ENCODE peak calls at places on chromosome X, in eight cellular contexts. One of them, this sample, is unnamed.
A peak's percentile ranks its signal among the peaks of the same experiment; 100 is the strongest.

GRCh38 chrX:154401918-154402621 is 3.9 kb downstream of the RPL10 start:
- DNase-seq in left ventricle myocardium inferior: no peak
- DNase-seq in body of pancreas: peak; percentile 36
- DNase-seq in HCT116: no peak
- DNase-seq in H7: no peak
- DNase-seq in CD4-positive, alpha-beta T cell: no peak
- DNase-seq in GM23248: no peak
- DNase-seq in left lung: no peak
- DNase-seq in this sample: no peak

GRCh38 chrX:136115124-136115908 is 32.0 kb upstream of the FHL1 start:
- DNase-seq in left lung: no peak
- DNase-seq in body of pancreas: no peak
- DNase-seq in left ventricle myocardium inferior: no peak
- DNase-seq in HCT116: no peak
- DNase-seq in GM23248: peak; percentile 46
- DNase-seq in H7: no peak
- DNase-seq in CD4-positive, alpha-beta T cell: no peak
- DNase-seq in this sample: no peak

GRCh38 chrX:22314211-22314610 is 41.5 kb downstream of the CBLL2 start:
- DNase-seq in HCT116: no peak
- DNase-seq in left ventricle myocardium inferior: no peak
- DNase-seq in H7: no peak
- DNase-seq in body of pancreas: no peak
- DNase-seq in GM23248: no peak
- DNase-seq in CD4-positive, alpha-beta T cell: no peak
- DNase-seq in left lung: no peak
- DNase-seq in this sample: peak; percentile 21

GRCh38 chrX:47283015-47283771 is 50.4 kb downstream of the USP11 start:
- DNase-seq in CD4-positive, alpha-beta T cell: no peak
- DNase-seq in GM23248: peak; percentile 81
- DNase-seq in HCT116: no peak
- DNase-seq in left lung: no peak
- DNase-seq in left ventricle myocardium inferior: no peak
- DNase-seq in body of pancreas: no peak
- DNase-seq in H7: no peak
- DNase-seq in this sample: no peak

GRCh38 chrX:9562851-9563250 is 98.0 kb downstream of the TBL1X start:
- DNase-seq in GM23248: peak; percentile 84
- DNase-seq in CD4-positive, alpha-beta T cell: no peak
- DNase-seq in body of pancreas: no peak
- DNase-seq in left ventricle myocardium inferior: no peak
- DNase-seq in HCT116: no peak
- DNase-seq in left lung: no peak
- DNase-seq in H7: no peak
- DNase-seq in this sample: no peak

GRCh38 chrX:43644124-43644701 is 11.9 kb upstream of the MAOA start:
- DNase-seq in HCT116: no peak
- DNase-seq in left lung: no peak
- DNase-seq in body of pancreas: no peak
- DNase-seq in GM23248: peak; percentile 78
- DNase-seq in H7: no peak
- DNase-seq in CD4-positive, alpha-beta T cell: no peak
- DNase-seq in left ventricle myocardium inferior: no peak
- DNase-seq in this sample: no peak

GRCh38 chrX:129577473-129577872 is 37.4 kb downstream of the OCRL start:
- DNase-seq in body of pancreas: no peak
- DNase-seq in left ventricle myocardium inferior: no peak
- DNase-seq in HCT116: no peak
- DNase-seq in GM23248: peak; percentile 91
- DNase-seq in CD4-positive, alpha-beta T cell: no peak
- DNase-seq in H7: no peak
- DNase-seq in left lung: no peak
- DNase-seq in this sample: peak; percentile 23

GRCh38 chrX:43813898-43814297 is 68.4 kb downstream of the MAOB start:
- DNase-seq in CD4-positive, alpha-beta T cell: no peak
- DNase-seq in GM23248: peak; percentile 14
- DNase-seq in left ventricle myocardium inferior: no peak
- DNase-seq in left lung: no peak
- DNase-seq in HCT116: peak; percentile 10
- DNase-seq in body of pancreas: no peak
- DNase-seq in H7: peak; percentile 21
- DNase-seq in this sample: peak; percentile 40

GRCh38 chrX:53251307-53251706 is 26.3 kb upstream of the KDM5C start:
- DNase-seq in GM23248: no peak
- DNase-seq in left ventricle myocardium inferior: no peak
- DNase-seq in left lung: no peak
- DNase-seq in CD4-positive, alpha-beta T cell: no peak
- DNase-seq in HCT116: no peak
- DNase-seq in H7: no peak
- DNase-seq in body of pancreas: no peak
- DNase-seq in this sample: no peak

GRCh38 chrX:16212436-16212835 is 45.2 kb downstream of the MAGEB17 start:
- DNase-seq in HCT116: peak; percentile 7
- DNase-seq in body of pancreas: peak; percentile 41
- DNase-seq in left ventricle myocardium inferior: no peak
- DNase-seq in CD4-positive, alpha-beta T cell: no peak
- DNase-seq in H7: peak; percentile 19
- DNase-seq in GM23248: peak; percentile 43
- DNase-seq in left lung: no peak
- DNase-seq in this sample: peak; percentile 62

GRCh38 chrX:72123471-72124185 is 8.1 kb downstream of the RTL5 start:
- DNase-seq in GM23248: peak; percentile 22
- DNase-seq in left lung: peak; percentile 58
- DNase-seq in HCT116: no peak
- DNase-seq in body of pancreas: peak; percentile 50
- DNase-seq in left ventricle myocardium inferior: peak; percentile 44
- DNase-seq in H7: peak; percentile 67
- DNase-seq in CD4-positive, alpha-beta T cell: no peak
- DNase-seq in this sample: peak; percentile 96

GRCh38 chrX:5306654-5307121 is 922.0 kb downstream of the NLGN4X start:
- DNase-seq in CD4-positive, alpha-beta T cell: no peak
- DNase-seq in left lung: no peak
- DNase-seq in HCT116: no peak
- DNase-seq in left ventricle myocardium inferior: no peak
- DNase-seq in body of pancreas: no peak
- DNase-seq in H7: no peak
- DNase-seq in GM23248: no peak
- DNase-seq in this sample: peak; percentile 14

GRCh38 chrX:97027384-97027922 is 143.7 kb downstream of the RPA4 start:
- DNase-seq in left lung: no peak
- DNase-seq in CD4-positive, alpha-beta T cell: no peak
- DNase-seq in HCT116: no peak
- DNase-seq in H7: peak; percentile 11
- DNase-seq in body of pancreas: no peak
- DNase-seq in left ventricle myocardium inferior: no peak
- DNase-seq in GM23248: no peak
- DNase-seq in this sample: peak; percentile 5

GRCh38 chrX:115906276-115906675 is 264.3 kb upstream of the AGTR2 start:
- DNase-seq in H7: peak; percentile 14
- DNase-seq in GM23248: no peak
- DNase-seq in body of pancreas: no peak
- DNase-seq in HCT116: no peak
- DNase-seq in left ventricle myocardium inferior: no peak
- DNase-seq in CD4-positive, alpha-beta T cell: no peak
- DNase-seq in left lung: no peak
- DNase-seq in this sample: no peak

GRCh38 chrX:104854188-104854587 is 288.2 kb downstream of the IL1RAPL2 start:
- DNase-seq in CD4-positive, alpha-beta T cell: no peak
- DNase-seq in left ventricle myocardium inferior: no peak
- DNase-seq in GM23248: no peak
- DNase-seq in body of pancreas: no peak
- DNase-seq in H7: no peak
- DNase-seq in left lung: no peak
- DNase-seq in HCT116: no peak
- DNase-seq in this sample: no peak

GRCh38 chrX:68186552-68187262 is 246.6 kb downstream of the OPHN1 start:
- DNase-seq in CD4-positive, alpha-beta T cell: no peak
- DNase-seq in left lung: no peak
- DNase-seq in H7: no peak
- DNase-seq in GM23248: peak; percentile 30
- DNase-seq in left ventricle myocardium inferior: no peak
- DNase-seq in body of pancreas: no peak
- DNase-seq in HCT116: no peak
- DNase-seq in this sample: peak; percentile 0

GRCh38 chrX:154021131-154021611 is 1.5 kb upstream of the IRAK1 start:
- DNase-seq in H7: peak; percentile 43
- DNase-seq in HCT116: no peak
- DNase-seq in left lung: no peak
- DNase-seq in body of pancreas: no peak
- DNase-seq in left ventricle myocardium inferior: no peak
- DNase-seq in GM23248: peak; percentile 84
- DNase-seq in CD4-positive, alpha-beta T cell: no peak
- DNase-seq in this sample: peak; percentile 73

DNA sequence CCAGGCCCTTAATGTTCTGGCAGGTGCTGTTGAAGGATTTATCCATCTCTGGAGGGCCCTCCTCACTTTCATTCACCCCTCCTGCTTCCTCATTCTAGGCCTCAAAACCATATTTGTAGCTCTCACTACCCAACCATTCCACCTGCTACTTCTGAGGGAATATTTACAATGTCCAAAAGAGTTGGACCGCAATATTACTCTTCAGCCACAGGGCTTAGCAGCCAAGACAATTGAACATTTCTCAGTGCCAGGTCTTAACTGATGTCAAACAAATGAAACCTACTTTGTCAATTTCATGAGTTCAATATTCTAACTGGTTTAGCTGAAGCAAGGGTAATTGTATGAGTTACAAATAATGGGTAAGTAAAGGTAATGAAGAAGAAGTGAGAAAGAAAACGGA is 113.2 kb downstream of the ENOX2 start:
- DNase-seq in body of pancreas: no peak
- DNase-seq in left ventricle myocardium inferior: no peak
- DNase-seq in CD4-positive, alpha-beta T cell: no peak
- DNase-seq in GM23248: no peak
- DNase-seq in HCT116: no peak
- DNase-seq in left lung: no peak
- DNase-seq in H7: no peak
- DNase-seq in this sample: no peak
- H3K27me3 ChIP-seq in body of pancreas: no peaks in the 10 kb centered on the region
- H3K27me3 ChIP-seq in left ventricle myocardium inferior: no peaks in the 10 kb centered on the region
- H3K27me3 ChIP-seq in CD4-positive, alpha-beta T cell: no peaks in the 10 kb centered on the region
- H3K27me3 ChIP-seq in GM23248: no peaks in the 10 kb centered on the region
- H3K27me3 ChIP-seq in HCT116: no peaks in the 10 kb centered on the region
- H3K27me3 ChIP-seq in left lung: no peaks in the 10 kb centered on the region
- H3K27me3 ChIP-seq in H7: no peaks in the 10 kb centered on the region
- H3K27me3 ChIP-seq in this sample: no peaks in the 10 kb centered on the region

DNA sequence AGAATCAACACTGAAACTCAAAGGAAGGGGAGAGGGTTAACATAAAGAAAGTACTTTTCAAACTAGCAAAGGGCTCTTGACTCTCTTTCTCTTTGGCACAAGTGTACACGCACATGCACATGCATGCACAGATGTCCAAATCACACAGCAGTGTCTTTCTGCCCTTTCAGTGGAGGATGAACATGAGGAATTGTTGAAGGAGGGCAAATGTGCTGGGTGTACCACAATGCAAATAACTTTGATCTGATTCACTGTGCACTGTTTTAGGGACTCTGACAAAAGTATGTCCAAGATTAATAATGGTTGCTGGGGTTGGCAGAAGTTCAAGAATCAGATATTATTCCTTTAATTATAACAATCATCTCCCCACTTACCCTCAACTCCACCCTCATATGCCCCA is 93.8 kb downstream of the GPC4 start:
- DNase-seq in GM23248: peak; percentile 1
- DNase-seq in body of pancreas: no peak
- DNase-seq in CD4-positive, alpha-beta T cell: no peak
- DNase-seq in HCT116: no peak
- DNase-seq in left ventricle myocardium inferior: no peak
- DNase-seq in H7: no peak
- DNase-seq in left lung: no peak
- DNase-seq in this sample: no peak
- H3K27me3 ChIP-seq in GM23248: no peaks in the 10 kb centered on the region
- H3K27me3 ChIP-seq in body of pancreas: no peaks in the 10 kb centered on the region
- H3K27me3 ChIP-seq in CD4-positive, alpha-beta T cell: no peaks in the 10 kb centered on the region
- H3K27me3 ChIP-seq in HCT116: no peaks in the 10 kb centered on the region
- H3K27me3 ChIP-seq in left ventricle myocardium inferior: no peaks in the 10 kb centered on the region
- H3K27me3 ChIP-seq in H7: no peaks in the 10 kb centered on the region
- H3K27me3 ChIP-seq in left lung: peaks cover 10% of the 10 kb centered on the region
- H3K27me3 ChIP-seq in this sample: no peaks in the 10 kb centered on the region

DNA sequence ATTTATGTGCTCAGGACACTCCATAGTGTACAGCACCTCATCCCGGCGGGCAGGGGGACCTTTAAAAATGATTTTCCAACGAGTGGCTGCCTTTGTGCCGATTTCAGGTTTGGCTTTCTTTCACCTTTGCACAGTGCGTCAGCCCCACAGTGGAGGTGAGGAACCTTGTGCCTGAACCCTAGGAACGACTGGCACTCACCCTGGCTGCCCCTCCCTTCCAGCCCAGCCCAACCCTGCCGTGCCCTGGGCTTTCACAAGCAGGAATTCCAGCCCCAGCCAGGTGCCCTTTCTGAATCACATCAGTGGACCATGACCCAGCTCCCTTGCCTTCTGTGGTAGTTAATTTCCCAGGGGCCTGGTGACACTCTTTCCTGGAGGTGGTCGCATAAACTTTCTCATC is 1.3 kb downstream of the TMEM164 start:
- DNase-seq in HCT116: no peak
- DNase-seq in CD4-positive, alpha-beta T cell: no peak
- DNase-seq in left lung: peak; percentile 44
- DNase-seq in H7: peak; percentile 56
- DNase-seq in GM23248: no peak
- DNase-seq in body of pancreas: peak; percentile 73
- DNase-seq in left ventricle myocardium inferior: no peak
- DNase-seq in this sample: peak; percentile 15
- H3K27me3 ChIP-seq in HCT116: no peaks in the 10 kb centered on the region
- H3K27me3 ChIP-seq in CD4-positive, alpha-beta T cell: no peaks in the 10 kb centered on the region
- H3K27me3 ChIP-seq in left lung: peaks cover 4% of the 10 kb centered on the region
- H3K27me3 ChIP-seq in H7: peaks cover 2% of the 10 kb centered on the region
- H3K27me3 ChIP-seq in GM23248: no peaks in the 10 kb centered on the region
- H3K27me3 ChIP-seq in body of pancreas: no peaks in the 10 kb centered on the region
- H3K27me3 ChIP-seq in left ventricle myocardium inferior: no peaks in the 10 kb centered on the region
- H3K27me3 ChIP-seq in this sample: no peaks in the 10 kb centered on the region

GRCh38 chrX:140507223-140507981 is 2.5 kb upstream of the SOX3 start:
- DNase-seq in left lung: no peak
- DNase-seq in HCT116: no peak
- DNase-seq in H7: peak; percentile 61
- DNase-seq in GM23248: no peak
- DNase-seq in body of pancreas: no peak
- DNase-seq in CD4-positive, alpha-beta T cell: no peak
- DNase-seq in left ventricle myocardium inferior: no peak
- DNase-seq in this sample: peak; percentile 63

GRCh38 chrX:140507982-140508305 is 3.1 kb upstream of the SOX3 start:
- DNase-seq in HCT116: no peak
- DNase-seq in H7: peak; percentile 93
- DNase-seq in GM23248: peak; percentile 60
- DNase-seq in left lung: peak; percentile 59
- DNase-seq in left ventricle myocardium inferior: no peak
- DNase-seq in CD4-positive, alpha-beta T cell: no peak
- DNase-seq in body of pancreas: no peak
- DNase-seq in this sample: peak; percentile 88

GRCh38 chrX:140504371-140505324 is at the start of gene SOX3:
- DNase-seq in body of pancreas: no peak
- DNase-seq in H7: peak; percentile 94
- DNase-seq in CD4-positive, alpha-beta T cell: no peak
- DNase-seq in GM23248: no peak
- DNase-seq in HCT116: no peak
- DNase-seq in left ventricle myocardium inferior: no peak
- DNase-seq in left lung: no peak
- DNase-seq in this sample: peak; percentile 49

GRCh38 chrX:140503714-140504351 is 1.0 kb downstream of the SOX3 start:
- DNase-seq in CD4-positive, alpha-beta T cell: no peak
- DNase-seq in body of pancreas: no peak
- DNase-seq in GM23248: peak; percentile 48
- DNase-seq in left lung: no peak
- DNase-seq in H7: peak; percentile 68
- DNase-seq in left ventricle myocardium inferior: no peak
- DNase-seq in HCT116: no peak
- DNase-seq in this sample: peak; percentile 61

GRCh38 chrX:140505421-140506337 is 810 bp upstream of the SOX3 start:
- DNase-seq in HCT116: no peak
- DNase-seq in CD4-positive, alpha-beta T cell: no peak
- DNase-seq in H7: peak; percentile 78
- DNase-seq in body of pancreas: no peak
- DNase-seq in left lung: no peak
- DNase-seq in GM23248: no peak
- DNase-seq in left ventricle myocardium inferior: no peak
- DNase-seq in this sample: peak; percentile 25
- H3K27me3 ChIP-seq in HCT116: no peaks in the 10 kb centered on the region
- H3K27me3 ChIP-seq in CD4-positive, alpha-beta T cell: peaks cover 53% of the 10 kb centered on the region
- H3K27me3 ChIP-seq in H7: peaks cover 95% of the 10 kb centered on the region
- H3K27me3 ChIP-seq in body of pancreas: peaks cover 15% of the 10 kb centered on the region
- H3K27me3 ChIP-seq in left lung: peaks cover 86% of the 10 kb centered on the region
- H3K27me3 ChIP-seq in GM23248: peaks cover 59% of the 10 kb centered on the region
- H3K27me3 ChIP-seq in left ventricle myocardium inferior: peaks cover 100% of the 10 kb centered on the region
- H3K27me3 ChIP-seq in this sample: peaks cover 29% of the 10 kb centered on the region